ENCODE peak calls at places on chromosomes 5 and 9, in eight cellular contexts. G is A549, B is breast epithelium, Q is heart right ventricle, J is adrenal gland, R is ascending aorta, D is MM.1S, O is tibial artery. Z is an unnamed sample. For H3K4me1, the result is how much of the 10 kb centered on the place peaks cover.

GRCh38 chr9:77370064-77370463 is 192.7 kb downstream of the VPS13A start:
- DNase-seq in G (no peak), B (no peak), Q (no peak), J (no peak), R (no peak), D (no peak), O (no peak), Z (no peak)

GRCh38 chr5:161572914-161573313 is 26.4 kb upstream of the GABRB2 start:
- DNase-seq in G (no peak), B (no peak), Q (no peak), J (no peak), R (no peak), D (no peak), O (no peak), Z (no peak)

GRCh38 chr5:151123897-151124751 is 33.5 kb downstream of the ANXA6 start:
- DNase-seq in G (peak), B (peak), Q (peak), J (peak), R (peak), D (no peak), O (no peak), Z (no peak)

GRCh38 chr5:147690595-147690994 is 91.9 kb downstream of the JAKMIP2 start:
- DNase-seq in G (peak), B (no peak), Q (no peak), J (no peak), R (no peak), D (no peak), O (no peak), Z (no peak)

GRCh38 chr9:116855881-116856662 is 169.0 kb downstream of the TRIM32 start:
- DNase-seq in G (no peak), B (no peak), Q (no peak), J (peak), R (no peak), D (no peak), O (no peak), Z (no peak)

GRCh38 chr9:71589612-71590011 is 178.7 kb downstream of the CEMIP2 start:
- DNase-seq in G (no peak), B (no peak), Q (peak), J (no peak), R (no peak), D (no peak), O (no peak), Z (no peak)

GRCh38 chr9:69036799-69037198 is 1.2 kb downstream of the FXN start:
- DNase-seq in G (no peak), B (no peak), Q (no peak), J (no peak), R (no peak), D (no peak), O (no peak), Z (no peak)

GRCh38 chr5:37437716-37438115 is 58.6 kb downstream of the WDR70 start:
- DNase-seq in G (no peak), B (no peak), Q (no peak), J (no peak), R (no peak), D (no peak), O (no peak), Z (no peak)

GRCh38 chr9:32550046-32550608 is 2.0 kb upstream of the SMIM27 start:
- DNase-seq in G (peak), B (no peak), Q (no peak), J (no peak), R (no peak), D (no peak), O (no peak), Z (no peak)

GRCh38 chr9:70601000-70601929 is 186.8 kb upstream of the KLF9 start:
- DNase-seq in G (no peak), B (peak), Q (peak), J (peak), R (peak), D (no peak), O (peak), Z (no peak)

GRCh38 chr5:69519285-69519684 is 26.7 kb downstream of the OCLN start:
- DNase-seq in G (no peak), B (no peak), Q (no peak), J (no peak), R (no peak), D (no peak), O (no peak), Z (no peak)

GRCh38 chr5:81450940-81451339 is 57.0 kb upstream of the ACOT12 start:
- DNase-seq in G (peak), B (no peak), Q (no peak), J (no peak), R (no peak), D (no peak), O (no peak), Z (no peak)

GRCh38 chr9:120478208-120478607 is 101.8 kb downstream of the CDK5RAP2 start:
- DNase-seq in G (peak), B (no peak), Q (no peak), J (no peak), R (no peak), D (no peak), O (no peak), Z (no peak)

GRCh38 chr5:119405444-119405843 is 46.9 kb upstream of the HSD17B4 start:
- DNase-seq in G (no peak), B (no peak), Q (no peak), J (no peak), R (no peak), D (no peak), O (no peak), Z (no peak)

GRCh38 chr5:159224471-159224870 is 15.1 kb upstream of the RNF145 start:
- DNase-seq in G (no peak), B (no peak), Q (no peak), J (no peak), R (no peak), D (no peak), O (no peak), Z (no peak)

GRCh38 chr5:55855509-55855908 is 4.4 kb downstream of the IL31RA start:
- DNase-seq in G (no peak), B (no peak), Q (no peak), J (no peak), R (no peak), D (no peak), O (no peak), Z (no peak)

GRCh38 chr5:1161108-1161831 is 40.1 kb upstream of the SLC6A19 start:
- DNase-seq in G (peak), B (peak), Q (no peak), J (peak), R (no peak), D (no peak), O (no peak), Z (no peak)

GRCh38 chr9:93127395-93127911 is 6.6 kb downstream of the NINJ1 start:
- DNase-seq in G (no peak), B (peak), Q (no peak), J (peak), R (peak), D (no peak), O (peak), Z (no peak)

GRCh38 chr9:111400564-111400898 is 70.5 kb upstream of the OR2K2 start:
- DNase-seq in G (no peak), B (no peak), Q (no peak), J (no peak), R (no peak), D (no peak), O (no peak), Z (no peak)

GRCh38 chr5:155906046-155906445 is 420.9 kb upstream of the SGCD start:
- DNase-seq in G (no peak), B (no peak), Q (no peak), J (no peak), R (no peak), D (no peak), O (no peak), Z (no peak)

GRCh38 chr5:78591972-78592700 is 56.4 kb downstream of the LHFPL2 start:
- DNase-seq in G (no peak), B (no peak), Q (no peak), J (no peak), R (no peak), D (peak), O (no peak), Z (no peak)

GRCh38 chr5:154491951-154492350 is 13.9 kb upstream of the HAND1 start:
- DNase-seq in G (no peak), B (no peak), Q (no peak), J (no peak), R (no peak), D (no peak), O (no peak), Z (no peak)

GRCh38 chr9:132061526-132061925 is 18.1 kb downstream of the MED27 start:
- DNase-seq in G (no peak), B (no peak), Q (no peak), J (no peak), R (no peak), D (no peak), O (no peak), Z (no peak)

GRCh38 chr9:111056554-111056953 is 18.3 kb upstream of the LPAR1 start:
- DNase-seq in G (no peak), B (no peak), Q (no peak), J (no peak), R (no peak), D (no peak), O (no peak), Z (no peak)

GRCh38 chr9:14433841-14434511 is 120.0 kb upstream of the NFIB start:
- DNase-seq in G (peak), B (no peak), Q (peak), J (peak), R (no peak), D (no peak), O (no peak), Z (no peak)

GRCh38 chr9:123109540-123110279 is 76.2 kb downstream of the GPR21 start:
- DNase-seq in G (no peak), B (no peak), Q (no peak), J (no peak), R (no peak), D (no peak), O (no peak), Z (no peak)

GRCh38 chr5:10463566-10463965 is 21.9 kb downstream of the ROPN1L start:
- DNase-seq in G (no peak), B (no peak), Q (no peak), J (no peak), R (no peak), D (no peak), O (no peak), Z (no peak)

GRCh38 chr5:67214713-67215591 is 18.4 kb upstream of the CD180 start:
- DNase-seq in G (no peak), B (peak), Q (no peak), J (no peak), R (no peak), D (no peak), O (no peak), Z (no peak)

GRCh38 chr5:55993013-55993412 is 1.8 kb downstream of the IL6ST start:
- DNase-seq in G (no peak), B (no peak), Q (no peak), J (peak), R (no peak), D (peak), O (peak), Z (no peak)

GRCh38 chr5:99141534-99142135 is 212.8 kb upstream of the CHD1 start:
- DNase-seq in G (peak), B (no peak), Q (no peak), J (peak), R (no peak), D (no peak), O (no peak), Z (no peak)

GRCh38 chr9:110178281-110178680 is 29.7 kb downstream of the C9orf152 start:
- DNase-seq in G (no peak), B (no peak), Q (no peak), J (no peak), R (no peak), D (no peak), O (no peak), Z (no peak)

GRCh38 chr9:137456061-137456863 is 2.9 kb downstream of the NSMF start:
- DNase-seq in G (no peak), B (no peak), Q (no peak), J (peak), R (peak), D (no peak), O (no peak), Z (no peak)

GRCh38 chr5:59236996-59237395 is 654.1 kb downstream of the RAB3C start:
- DNase-seq in G (no peak), B (no peak), Q (no peak), J (no peak), R (no peak), D (no peak), O (no peak), Z (no peak)

GRCh38 chr5:126744842-126745241 is 32.1 kb upstream of the LMNB1 start:
- DNase-seq in G (no peak), B (no peak), Q (no peak), J (no peak), R (no peak), D (no peak), O (no peak), Z (no peak)

GRCh38 chr9:113796651-113797426 is 79.3 kb upstream of the ZNF618 start:
- DNase-seq in G (no peak), B (no peak), Q (no peak), J (no peak), R (no peak), D (no peak), O (no peak), Z (peak)

GRCh38 chr5:54537720-54538119 is 20.2 kb downstream of the SNX18 start:
- DNase-seq in G (no peak), B (no peak), Q (no peak), J (no peak), R (no peak), D (no peak), O (no peak), Z (no peak)

GRCh38 chr5:54531536-54531935 is 14.0 kb downstream of the SNX18 start:
- DNase-seq in G (no peak), B (no peak), Q (no peak), J (no peak), R (no peak), D (no peak), O (no peak), Z (no peak)

GRCh38 chr5:54533541-54534179 is 16.1 kb downstream of the SNX18 start:
- DNase-seq in G (no peak), B (no peak), Q (peak), J (no peak), R (no peak), D (no peak), O (peak), Z (no peak)

GRCh38 chr5:54535149-54535844 is 17.7 kb downstream of the SNX18 start:
- DNase-seq in G (no peak), B (no peak), Q (no peak), J (no peak), R (no peak), D (no peak), O (no peak), Z (no peak)

DNA sequence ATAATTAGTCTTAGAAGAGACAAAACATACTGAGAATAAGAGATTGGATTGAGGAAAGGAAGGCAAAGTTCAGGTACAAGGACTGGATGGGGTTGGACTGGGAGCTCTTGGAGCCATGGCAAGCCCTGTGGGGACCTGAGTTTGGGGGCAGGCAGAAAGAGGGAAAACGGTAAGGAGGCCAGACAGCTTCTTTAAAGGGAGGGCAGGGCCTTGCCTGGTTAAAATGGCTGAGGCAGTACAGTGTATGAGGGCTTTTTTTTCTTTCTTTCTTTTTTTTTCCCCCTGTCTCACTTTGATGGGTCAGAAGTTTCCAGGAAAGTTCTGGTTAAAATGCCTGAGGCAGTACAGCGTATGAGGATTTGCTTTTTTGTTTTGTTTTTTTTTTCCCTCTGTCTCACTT is 16.7 kb downstream of the SNX18 start:
- DNase-seq in G (no peak), B (no peak), Q (no peak), J (no peak), R (no peak), D (no peak), O (no peak), Z (no peak)
- H3K27ac ChIP-seq in G (no peak), B (peak), Q (peak), J (peak), R (peak), D (no peak), O (peak), Z (peak)

GRCh38 chr5:139186293-139186692 is 11.9 kb downstream of the SIL1 start:
- DNase-seq in G (no peak), B (no peak), Q (no peak), J (no peak), R (no peak), D (no peak), O (no peak), Z (no peak)

GRCh38 chr5:139186752-139187326 is 11.3 kb downstream of the SIL1 start:
- DNase-seq in G (no peak), B (no peak), Q (no peak), J (no peak), R (no peak), D (no peak), O (no peak), Z (no peak)

GRCh38 chr5:139182528-139183296 is 15.5 kb downstream of the SIL1 start:
- DNase-seq in G (no peak), B (no peak), Q (no peak), J (no peak), R (no peak), D (no peak), O (no peak), Z (no peak)

GRCh38 chr5:139183502-139183901 is 14.7 kb downstream of the SIL1 start:
- DNase-seq in G (no peak), B (no peak), Q (no peak), J (no peak), R (no peak), D (no peak), O (no peak), Z (no peak)

DNA sequence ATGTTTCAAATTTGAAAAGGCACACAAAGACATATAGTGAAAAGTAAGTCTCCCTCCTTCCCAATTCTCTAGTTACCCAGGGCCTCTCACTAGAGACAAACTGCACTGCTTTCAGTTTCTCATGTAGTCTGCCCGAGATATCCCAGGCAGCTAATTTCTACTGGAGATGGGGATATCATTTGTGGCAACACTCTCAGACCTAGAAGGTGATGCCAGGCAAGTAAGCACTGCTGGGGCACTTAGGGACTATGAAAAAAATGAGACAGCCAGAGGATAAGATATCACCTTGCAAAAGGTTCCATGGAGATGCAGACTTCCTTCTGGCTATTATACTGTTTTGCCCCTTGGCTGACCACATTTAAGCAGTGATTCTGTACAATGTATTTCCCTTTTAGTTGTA is 12.6 kb downstream of the SIL1 start:
- DNase-seq in G (no peak), B (no peak), Q (no peak), J (no peak), R (no peak), D (peak), O (no peak), Z (no peak)
- H3K4me3 ChIP-seq in G (no peak), B (no peak), Q (no peak), J (no peak), R (no peak), D (peak), O (no peak), Z (no peak)

GRCh38 chr5:180336234-180337020 is 16.7 kb downstream of the GFPT2 start:
- DNase-seq in G (no peak), B (no peak), Q (no peak), J (no peak), R (no peak), D (no peak), O (no peak), Z (no peak)

GRCh38 chr5:180334751-180335613 is 18.2 kb downstream of the GFPT2 start:
- DNase-seq in G (no peak), B (no peak), Q (no peak), J (no peak), R (no peak), D (no peak), O (no peak), Z (no peak)

GRCh38 chr5:180334176-180334575 is 19.0 kb downstream of the GFPT2 start:
- DNase-seq in G (no peak), B (no peak), Q (no peak), J (no peak), R (no peak), D (no peak), O (no peak), Z (no peak)

GRCh38 chr5:180333661-180334060 is 19.5 kb downstream of the GFPT2 start:
- DNase-seq in G (peak), B (no peak), Q (no peak), J (no peak), R (no peak), D (no peak), O (peak), Z (no peak)

DNA sequence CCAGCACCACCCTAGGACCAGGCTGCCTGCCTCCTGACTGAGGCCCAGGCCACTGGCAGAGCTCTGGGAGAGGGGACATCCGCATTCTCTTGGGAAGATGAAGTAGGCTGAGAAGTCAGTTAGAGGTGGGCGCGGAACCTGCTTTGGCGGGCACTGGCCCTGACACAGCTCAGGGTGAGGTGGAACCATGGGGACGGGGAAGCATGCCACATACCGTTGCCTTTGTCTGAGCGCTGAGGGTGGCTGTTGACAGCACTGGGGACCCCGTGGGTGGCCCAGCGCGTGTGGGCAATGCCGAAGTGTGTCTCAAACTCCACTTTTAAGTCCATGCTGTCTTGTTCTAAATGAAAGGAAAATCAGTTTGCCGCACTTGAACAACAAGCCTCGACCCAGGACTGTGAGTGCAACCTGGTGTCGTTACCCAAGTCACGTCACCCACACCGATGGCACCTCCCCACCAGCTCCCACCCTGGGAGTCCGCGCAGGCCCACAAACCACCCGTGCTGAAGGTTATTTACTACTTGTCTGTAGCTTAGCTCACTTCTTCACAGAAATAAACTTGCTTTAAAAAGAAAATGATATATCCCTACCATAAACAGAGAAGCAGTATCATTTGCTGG is 17.4 kb downstream of the GFPT2 start:
- DNase-seq in G (no peak), B (no peak), Q (no peak), J (no peak), R (no peak), D (no peak), O (no peak), Z (no peak)
- H3K4me1 ChIP-seq in G (under half), B (under half), Q (under half), J (under half), R (under half), D (under half), O (under half), Z (under half)

DNA sequence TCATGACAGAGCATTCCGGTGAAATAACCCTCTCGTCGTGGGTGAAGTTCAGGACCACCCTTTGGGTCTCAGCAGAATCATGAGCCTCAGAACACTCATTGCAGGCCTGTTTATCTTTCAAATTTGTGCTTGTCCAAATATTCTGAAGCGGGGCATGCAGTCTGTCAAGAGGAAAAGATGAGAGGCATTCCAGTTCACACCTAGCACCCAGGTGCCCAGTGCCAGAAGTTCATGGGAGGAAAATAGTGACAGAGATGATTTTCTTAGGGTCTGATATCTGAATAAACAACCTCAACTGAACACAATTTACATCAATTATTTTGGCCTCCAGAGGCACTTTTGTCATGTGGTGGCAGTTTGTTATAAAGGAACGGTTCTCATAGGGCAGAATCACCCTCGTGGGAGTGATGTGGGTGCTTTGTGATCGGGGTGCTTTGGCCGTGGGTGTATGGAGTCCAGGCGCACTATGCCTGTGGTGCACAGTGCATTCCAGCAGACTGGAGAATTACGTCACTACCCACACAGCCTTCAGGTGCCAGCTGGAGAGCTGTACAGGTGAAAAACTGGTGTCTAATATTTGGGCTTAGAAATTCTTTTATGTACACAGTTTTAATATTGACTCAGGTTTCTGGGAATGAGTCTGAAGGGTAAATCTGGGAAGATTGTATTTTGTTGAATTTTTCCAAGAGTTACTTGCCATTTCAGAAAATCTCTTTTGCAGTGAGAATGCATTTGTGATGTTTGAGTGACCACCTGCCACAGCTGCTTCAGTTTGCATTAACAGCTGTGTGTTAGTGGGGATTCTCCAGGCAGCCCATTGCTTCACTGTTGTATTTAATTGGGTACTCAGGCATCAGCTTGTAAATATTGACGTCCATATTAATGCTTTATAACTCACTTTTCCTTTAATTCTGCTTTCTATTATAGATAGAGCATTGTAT is 289.3 kb downstream of the FANCC start:
- DNase-seq in G (peak), B (no peak), Q (no peak), J (no peak), R (no peak), D (no peak), O (no peak), Z (no peak)
- H3K27ac ChIP-seq in G (peak), B (no peak), Q (peak), J (peak), R (peak), D (no peak), O (peak), Z (peak)

Z was measured in vagina.